ENCODE peak calls at places on chromosome 2, in six cellular contexts. One of them, this sample, is unnamed. For H3K4me1, the result is how much of the 10 kb centered on the place peaks cover.

GRCh38 chr2:145140658-145141057 is 620.7 kb upstream of the ZEB2 start:
- DNase-seq in H1: no peak
- DNase-seq in mesenchymal stem cell: no peak
- DNase-seq in H9: no peak
- DNase-seq in neuronal stem cell: no peak
- DNase-seq in IMR-90: no peak
- DNase-seq in this sample: no peak

GRCh38 chr2:224357098-224357901 is 44.6 kb downstream of the FAM124B start:
- DNase-seq in neuronal stem cell: peak
- DNase-seq in mesenchymal stem cell: peak
- DNase-seq in IMR-90: peak
- DNase-seq in H9: peak
- DNase-seq in H1: no peak
- DNase-seq in this sample: peak

GRCh38 chr2:170930132-170931109 is 1.4 kb downstream of the GORASP2 start:
- DNase-seq in IMR-90: peak
- DNase-seq in neuronal stem cell: no peak
- DNase-seq in H1: no peak
- DNase-seq in H9: no peak
- DNase-seq in mesenchymal stem cell: peak
- DNase-seq in this sample: peak

GRCh38 chr2:46548103-46548486 is 68.7 kb downstream of the TMEM247 start:
- DNase-seq in H1: no peak
- DNase-seq in neuronal stem cell: no peak
- DNase-seq in IMR-90: no peak
- DNase-seq in mesenchymal stem cell: no peak
- DNase-seq in H9: no peak
- DNase-seq in this sample: no peak

GRCh38 chr2:31413025-31413424 is 1.5 kb downstream of the XDH start:
- DNase-seq in H9: no peak
- DNase-seq in neuronal stem cell: no peak
- DNase-seq in H1: no peak
- DNase-seq in mesenchymal stem cell: no peak
- DNase-seq in IMR-90: peak
- DNase-seq in this sample: no peak

GRCh38 chr2:163736433-163737168 is 793 bp upstream of the FIGN start:
- DNase-seq in IMR-90: no peak
- DNase-seq in mesenchymal stem cell: peak
- DNase-seq in H1: peak
- DNase-seq in neuronal stem cell: peak
- DNase-seq in H9: peak
- DNase-seq in this sample: peak

GRCh38 chr2:231604101-231604684 is 11.5 kb downstream of the TEX44 start:
- DNase-seq in mesenchymal stem cell: no peak
- DNase-seq in H1: no peak
- DNase-seq in neuronal stem cell: no peak
- DNase-seq in H9: no peak
- DNase-seq in IMR-90: no peak
- DNase-seq in this sample: no peak

GRCh38 chr2:147913701-147914480 is 69.1 kb downstream of the ACVR2A start:
- DNase-seq in H1: no peak
- DNase-seq in mesenchymal stem cell: peak
- DNase-seq in neuronal stem cell: no peak
- DNase-seq in IMR-90: peak
- DNase-seq in H9: no peak
- DNase-seq in this sample: no peak

GRCh38 chr2:82796132-82796531 is 1662.9 kb downstream of the SUCLG1 start:
- DNase-seq in neuronal stem cell: no peak
- DNase-seq in IMR-90: no peak
- DNase-seq in H9: no peak
- DNase-seq in H1: no peak
- DNase-seq in mesenchymal stem cell: no peak
- DNase-seq in this sample: no peak

GRCh38 chr2:45981388-45981930 is 315.7 kb upstream of the EPAS1 start:
- DNase-seq in mesenchymal stem cell: no peak
- DNase-seq in H9: no peak
- DNase-seq in neuronal stem cell: no peak
- DNase-seq in IMR-90: no peak
- DNase-seq in H1: no peak
- DNase-seq in this sample: no peak

GRCh38 chr2:58140508-58141072 is 94.0 kb downstream of the VRK2 start:
- DNase-seq in IMR-90: peak
- DNase-seq in H1: no peak
- DNase-seq in neuronal stem cell: no peak
- DNase-seq in mesenchymal stem cell: no peak
- DNase-seq in H9: no peak
- DNase-seq in this sample: no peak

GRCh38 chr2:181741756-181742155 is 61.4 kb upstream of the NEUROD1 start:
- DNase-seq in H9: no peak
- DNase-seq in H1: no peak
- DNase-seq in mesenchymal stem cell: peak
- DNase-seq in IMR-90: peak
- DNase-seq in neuronal stem cell: no peak
- DNase-seq in this sample: no peak

GRCh38 chr2:121502781-121503180 is 27.9 kb upstream of the RNU4ATAC start:
- DNase-seq in mesenchymal stem cell: no peak
- DNase-seq in IMR-90: peak
- DNase-seq in H9: no peak
- DNase-seq in neuronal stem cell: no peak
- DNase-seq in H1: no peak
- DNase-seq in this sample: no peak

GRCh38 chr2:191144217-191144616 is 6.6 kb downstream of the STAT4 start:
- DNase-seq in H1: no peak
- DNase-seq in mesenchymal stem cell: no peak
- DNase-seq in H9: no peak
- DNase-seq in IMR-90: no peak
- DNase-seq in neuronal stem cell: no peak
- DNase-seq in this sample: no peak
- H3K23ac ChIP-seq in H1: no peak
- H3K23ac ChIP-seq in mesenchymal stem cell: no peak
- H3K23ac ChIP-seq in H9: no peak
- H3K23ac ChIP-seq in IMR-90: no peak
- H3K23ac ChIP-seq in neuronal stem cell: no peak
- H3K23ac ChIP-seq in this sample: no peak

GRCh38 chr2:28778392-28778791 is 26.8 kb downstream of the PPP1CB start:
- DNase-seq in H9: no peak
- DNase-seq in mesenchymal stem cell: no peak
- DNase-seq in IMR-90: no peak
- DNase-seq in H1: no peak
- DNase-seq in neuronal stem cell: no peak
- DNase-seq in this sample: no peak
- H3K4me1 ChIP-seq in H9: under half
- H3K4me1 ChIP-seq in mesenchymal stem cell: under half
- H3K4me1 ChIP-seq in IMR-90: under half
- H3K4me1 ChIP-seq in H1: under half
- H3K4me1 ChIP-seq in neuronal stem cell: under half
- H3K4me1 ChIP-seq in this sample: under half

DNA sequence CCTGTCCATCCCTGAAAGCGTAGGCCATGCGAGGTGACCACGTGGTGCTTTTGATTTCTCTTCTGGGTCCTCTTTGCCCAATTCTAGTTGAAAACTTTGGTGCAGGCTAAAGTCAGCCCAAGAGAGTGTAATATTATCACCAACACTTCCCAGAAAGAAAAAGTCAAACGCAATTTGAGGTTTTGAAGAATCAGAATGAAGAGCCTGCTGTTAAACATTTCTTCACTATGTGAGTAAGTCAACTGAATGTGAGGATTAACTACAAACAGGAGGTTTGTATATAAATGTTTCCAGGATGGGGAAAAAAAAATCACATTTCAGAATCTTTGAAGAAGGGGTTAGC is 31.8 kb downstream of the RNF144A start:
- DNase-seq in neuronal stem cell: no peak
- DNase-seq in mesenchymal stem cell: peak
- DNase-seq in IMR-90: no peak
- DNase-seq in H9: no peak
- DNase-seq in H1: no peak
- DNase-seq in this sample: no peak
- H3K23ac ChIP-seq in neuronal stem cell: no peak
- H3K23ac ChIP-seq in mesenchymal stem cell: no peak
- H3K23ac ChIP-seq in IMR-90: no peak
- H3K23ac ChIP-seq in H9: no peak
- H3K23ac ChIP-seq in H1: no peak
- H3K23ac ChIP-seq in this sample: no peak

GRCh38 chr2:151774506-151774905 is 40.2 kb upstream of the NEB start:
- DNase-seq in H9: no peak
- DNase-seq in IMR-90: peak
- DNase-seq in H1: no peak
- DNase-seq in neuronal stem cell: no peak
- DNase-seq in mesenchymal stem cell: peak
- DNase-seq in this sample: no peak
- H3K4me1 ChIP-seq in H9: under half
- H3K4me1 ChIP-seq in IMR-90: under half
- H3K4me1 ChIP-seq in H1: under half
- H3K4me1 ChIP-seq in neuronal stem cell: under half
- H3K4me1 ChIP-seq in mesenchymal stem cell: under half
- H3K4me1 ChIP-seq in this sample: under half

GRCh38 chr2:26903676-26904075 is 55.7 kb downstream of the DPYSL5 start:
- DNase-seq in H9: no peak
- DNase-seq in mesenchymal stem cell: no peak
- DNase-seq in H1: no peak
- DNase-seq in IMR-90: no peak
- DNase-seq in neuronal stem cell: no peak
- DNase-seq in this sample: no peak

GRCh38 chr2:26907416-26907815 is 59.5 kb downstream of the DPYSL5 start:
- DNase-seq in mesenchymal stem cell: no peak
- DNase-seq in IMR-90: no peak
- DNase-seq in H9: no peak
- DNase-seq in neuronal stem cell: no peak
- DNase-seq in H1: no peak
- DNase-seq in this sample: no peak

GRCh38 chr2:26901326-26902183 is 53.6 kb downstream of the DPYSL5 start:
- DNase-seq in IMR-90: no peak
- DNase-seq in H1: no peak
- DNase-seq in neuronal stem cell: no peak
- DNase-seq in H9: peak
- DNase-seq in mesenchymal stem cell: no peak
- DNase-seq in this sample: peak

GRCh38 chr2:26904839-26905238 is 56.9 kb downstream of the DPYSL5 start:
- DNase-seq in neuronal stem cell: no peak
- DNase-seq in mesenchymal stem cell: no peak
- DNase-seq in H1: no peak
- DNase-seq in H9: no peak
- DNase-seq in IMR-90: no peak
- DNase-seq in this sample: no peak

GRCh38 chr2:26905341-26906198 is 57.6 kb downstream of the DPYSL5 start:
- DNase-seq in IMR-90: no peak
- DNase-seq in H1: no peak
- DNase-seq in H9: no peak
- DNase-seq in mesenchymal stem cell: no peak
- DNase-seq in neuronal stem cell: no peak
- DNase-seq in this sample: no peak
- H3K23ac ChIP-seq in IMR-90: no peak
- H3K23ac ChIP-seq in H1: no peak
- H3K23ac ChIP-seq in H9: no peak
- H3K23ac ChIP-seq in mesenchymal stem cell: no peak
- H3K23ac ChIP-seq in neuronal stem cell: no peak
- H3K23ac ChIP-seq in this sample: no peak

DNA sequence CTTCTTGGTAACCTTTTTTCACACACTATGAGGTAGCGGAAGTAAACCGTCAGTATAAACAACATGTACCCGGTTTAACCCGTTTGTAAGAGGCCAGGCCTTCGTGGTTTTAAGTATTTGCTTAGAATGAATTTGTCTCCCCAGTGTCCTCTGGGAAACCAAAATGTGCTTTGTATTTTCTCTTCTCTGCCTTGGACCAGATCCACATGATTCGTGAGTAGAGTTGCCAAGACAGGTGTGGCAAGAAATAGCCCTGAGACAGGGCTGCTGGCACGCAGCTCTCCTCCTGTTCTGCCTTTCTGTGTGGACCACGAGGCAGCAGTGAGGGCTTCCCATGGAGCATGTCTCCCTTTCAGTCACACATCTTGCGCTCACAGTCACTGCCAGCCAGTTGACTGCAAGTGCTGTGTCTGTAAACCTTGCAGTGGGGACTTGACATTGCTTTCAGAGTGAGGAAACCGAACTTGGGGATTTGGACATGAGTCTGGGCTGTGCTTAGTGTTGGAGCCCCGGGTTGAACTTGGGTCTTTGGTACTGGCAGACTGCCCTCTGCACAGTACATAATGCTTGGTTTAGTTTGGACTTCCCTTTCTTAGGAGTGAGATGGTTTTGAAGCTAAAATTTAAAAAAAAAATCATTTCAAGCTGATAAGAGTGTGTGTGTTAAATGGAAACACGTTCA is 19.1 kb downstream of the BCL2L11 start:
- DNase-seq in IMR-90: peak
- DNase-seq in H1: no peak
- DNase-seq in H9: no peak
- DNase-seq in mesenchymal stem cell: no peak
- DNase-seq in neuronal stem cell: no peak
- DNase-seq in this sample: no peak
- H3K4me1 ChIP-seq in IMR-90: under half
- H3K4me1 ChIP-seq in H1: under half
- H3K4me1 ChIP-seq in H9: under half
- H3K4me1 ChIP-seq in mesenchymal stem cell: under half
- H3K4me1 ChIP-seq in neuronal stem cell: under half
- H3K4me1 ChIP-seq in this sample: under half

DNA sequence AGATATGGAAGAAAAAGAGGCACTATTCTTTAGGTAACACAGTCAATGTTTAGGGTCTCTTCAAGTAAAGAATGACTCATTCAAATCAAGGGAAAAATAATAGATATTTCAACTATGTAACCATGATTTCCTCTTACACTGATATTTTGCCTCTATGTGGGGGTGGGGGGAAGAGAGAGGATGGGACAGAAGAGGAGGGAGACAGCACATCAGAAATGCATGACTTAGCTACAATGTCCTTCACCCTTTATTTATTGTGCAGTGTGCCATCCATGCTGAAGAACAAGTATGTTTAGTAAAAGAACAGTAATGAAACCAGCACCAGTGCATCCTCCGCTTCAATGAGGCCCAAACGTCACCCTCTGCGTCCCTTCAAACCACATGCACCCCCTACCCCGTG is 204.8 kb downstream of the HDAC4 start:
- DNase-seq in neuronal stem cell: no peak
- DNase-seq in IMR-90: no peak
- DNase-seq in mesenchymal stem cell: no peak
- DNase-seq in H1: no peak
- DNase-seq in H9: no peak
- DNase-seq in this sample: no peak
- H3K23ac ChIP-seq in neuronal stem cell: no peak
- H3K23ac ChIP-seq in IMR-90: no peak
- H3K23ac ChIP-seq in mesenchymal stem cell: no peak
- H3K23ac ChIP-seq in H1: no peak
- H3K23ac ChIP-seq in H9: no peak
- H3K23ac ChIP-seq in this sample: no peak

DNA sequence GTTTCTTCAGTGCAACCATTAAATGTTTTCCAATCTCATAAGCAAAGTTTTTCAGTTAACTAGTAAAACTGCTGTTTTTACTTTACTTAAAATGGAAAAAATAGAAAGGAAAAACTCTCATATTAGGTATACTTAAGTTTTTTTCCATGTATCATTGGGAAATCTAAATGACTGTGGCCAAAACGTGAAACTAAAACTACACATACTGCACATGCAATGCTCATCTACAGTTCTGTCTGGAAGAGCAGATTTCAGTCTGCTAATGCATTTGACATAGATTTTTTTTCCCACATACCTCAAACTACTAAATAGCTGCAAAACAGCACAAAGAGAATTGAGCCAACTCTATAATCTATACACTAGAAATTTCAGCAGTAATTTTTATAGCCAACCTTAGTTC is 62.6 kb downstream of the COL5A2 start:
- DNase-seq in H9: no peak
- DNase-seq in IMR-90: peak
- DNase-seq in mesenchymal stem cell: no peak
- DNase-seq in neuronal stem cell: no peak
- DNase-seq in H1: no peak
- DNase-seq in this sample: no peak
- H3K4me1 ChIP-seq in H9: under half
- H3K4me1 ChIP-seq in IMR-90: under half
- H3K4me1 ChIP-seq in mesenchymal stem cell: under half
- H3K4me1 ChIP-seq in neuronal stem cell: under half
- H3K4me1 ChIP-seq in H1: under half
- H3K4me1 ChIP-seq in this sample: under half

This sample was measured in mesendoderm.